ENCODE peak calls at places on chromosomes 1 and 21, in nine cellular contexts. C is cardiac fibroblast, H is pancreas, D is body of pancreas, U is adrenal gland, Z is AG09309, K is AG04450, R is tibial nerve, J is suprapubic skin. I is an unnamed sample.
A peak's percentile ranks its signal among the peaks of the same experiment; 100 is the strongest.

GRCh38 chr1:7454895-7455784 is 316.0 kb upstream of the VAMP3 start:
- DNase-seq in C (no peak), H (no peak), D (no peak), U (no peak), Z (no peak), K (no peak), R (no peak), J (no peak), I (no peak)

GRCh38 chr1:46747683-46748288 is 28.9 kb upstream of the EFCAB14 start:
- DNase-seq in C (peak; percentile 66), H (no peak), D (peak; percentile 41), U (peak; percentile 32), Z (no peak), K (peak; percentile 8), R (peak; percentile 78), J (no peak), I (peak; percentile 47)

GRCh38 chr1:61142726-61143500 is 60.6 kb downstream of the NFIA start:
- DNase-seq in C (no peak), H (no peak), D (peak; percentile 16), U (no peak), Z (no peak), K (no peak), R (no peak), J (no peak), I (no peak)

GRCh38 chr1:24157921-24158481 is 15.1 kb upstream of the IL22RA1 start:
- DNase-seq in C (no peak), H (no peak), D (no peak), U (no peak), Z (no peak), K (no peak), R (no peak), J (no peak), I (no peak)

GRCh38 chr1:27341525-27342252 is at the start of gene SYTL1:
- DNase-seq in C (peak; percentile 61), H (peak; percentile 78), D (peak; percentile 88), U (peak; percentile 58), Z (no peak), K (no peak), R (no peak), J (no peak), I (peak; percentile 68)

GRCh38 chr1:115312752-115313151 is 25.3 kb downstream of the NGF start:
- DNase-seq in C (no peak), H (no peak), D (no peak), U (no peak), Z (no peak), K (no peak), R (no peak), J (no peak), I (no peak)

GRCh38 chr1:65114312-65114711 is 33.7 kb upstream of the AK4 start:
- DNase-seq in C (no peak), H (no peak), D (no peak), U (no peak), Z (no peak), K (no peak), R (peak; percentile 4), J (no peak), I (no peak)

GRCh38 chr1:184789899-184790298 is 35.2 kb upstream of the EDEM3 start:
- DNase-seq in C (no peak), H (no peak), D (no peak), U (no peak), Z (no peak), K (no peak), R (no peak), J (no peak), I (no peak)

GRCh38 chr1:81937791-81938450 is 137.2 kb downstream of the ADGRL2 start:
- DNase-seq in C (peak; percentile 13), H (no peak), D (no peak), U (no peak), Z (no peak), K (no peak), R (no peak), J (no peak), I (no peak)

GRCh38 chr1:187689137-187689536 is 860.4 kb downstream of the PLA2G4A start:
- DNase-seq in C (peak; percentile 57), H (peak; percentile 54), D (peak; percentile 62), U (no peak), Z (no peak), K (peak; percentile 59), R (no peak), J (no peak), I (no peak)

GRCh38 chr21:44749116-44749758 is 37.9 kb upstream of the TSPEAR start:
- DNase-seq in C (no peak), H (no peak), D (no peak), U (no peak), Z (no peak), K (no peak), R (no peak), J (no peak), I (no peak)

DNA sequence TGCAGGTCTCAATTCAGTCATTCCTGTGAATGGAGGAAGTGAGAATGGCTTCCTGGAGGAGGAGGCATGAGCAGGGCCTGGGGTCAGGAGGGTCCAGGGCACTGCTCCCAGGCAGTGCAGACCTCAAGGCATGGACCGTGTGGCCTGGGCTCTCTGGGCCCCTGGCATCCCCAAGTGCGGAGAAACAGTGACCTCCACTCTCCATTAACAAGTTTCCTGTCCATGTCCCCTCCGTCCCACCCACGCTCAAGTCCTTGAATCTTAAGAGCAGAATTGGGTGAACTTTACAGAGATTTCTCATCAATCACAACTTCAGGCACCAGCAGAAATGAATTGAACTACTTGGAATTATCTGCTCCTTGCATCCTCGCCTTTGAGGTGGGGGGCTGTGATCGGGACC is 211.1 kb downstream of the NPHP4 start:
- DNase-seq in C (no peak), H (no peak), D (no peak), U (no peak), Z (no peak), K (no peak), R (no peak), J (no peak), I (no peak)
- H3K4me3 ChIP-seq in C (no peak overlapping the region), H (no peak overlapping the region), D (no peak overlapping the region), U (no peak overlapping the region), Z (no peak overlapping the region), K (no peak overlapping the region), R (no peak overlapping the region), J (no peak overlapping the region), I (no peak overlapping the region)

DNA sequence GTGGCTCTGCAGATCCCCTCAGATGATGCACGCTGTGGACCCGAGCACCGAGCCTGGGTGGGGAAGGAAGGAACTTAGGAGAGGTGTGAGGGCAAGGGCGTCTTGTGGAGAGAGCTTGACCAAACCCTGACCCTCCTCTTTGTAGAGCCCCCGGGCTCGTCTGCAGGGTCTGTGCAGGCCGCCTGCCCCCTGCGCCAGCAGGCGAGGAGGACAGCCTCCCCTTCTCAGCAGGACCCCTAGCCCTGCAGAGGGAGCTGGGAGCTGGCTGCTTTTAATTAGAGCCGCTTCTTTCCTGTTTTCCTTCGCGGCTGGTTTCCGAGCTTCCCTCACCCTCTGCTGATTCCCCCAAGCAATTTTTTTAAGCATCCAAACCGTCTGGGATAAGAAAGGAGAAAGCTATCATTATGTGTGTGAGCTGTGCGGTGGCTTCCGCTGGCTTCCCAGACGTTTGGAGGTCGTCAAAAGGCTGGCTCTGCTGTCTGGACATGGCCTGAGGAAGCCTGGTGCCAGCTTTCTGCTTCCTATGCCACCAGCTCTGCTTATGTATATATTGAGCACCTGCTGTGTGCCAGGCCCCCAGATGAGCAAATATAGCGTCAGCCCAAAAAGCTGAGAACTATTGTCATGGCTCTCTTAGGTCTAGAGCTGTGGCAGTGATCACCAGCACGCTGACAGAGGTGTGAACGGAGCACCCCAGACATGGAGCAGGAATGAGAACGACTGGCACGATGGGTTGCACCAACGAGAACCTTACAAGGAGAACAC is 160.2 kb upstream of the IRF2BP2 start:
- DNase-seq in C (no peak), H (no peak), D (no peak), U (no peak), Z (no peak), K (no peak), R (no peak), J (no peak), I (no peak)
- H3K4me3 ChIP-seq in C (no peak overlapping the region), H (no peak overlapping the region), D (no peak overlapping the region), U (no peak overlapping the region), Z (no peak overlapping the region), K (no peak overlapping the region), R (no peak overlapping the region), J (no peak overlapping the region), I (no peak overlapping the region)

GRCh38 chr1:201466492-201466891 is 2.5 kb downstream of the PHLDA3 start:
- DNase-seq in C (no peak), H (no peak), D (no peak), U (no peak), Z (no peak), K (no peak), R (no peak), J (no peak), I (no peak)
- H3K4me3 ChIP-seq in C (peak overlapping the region; percentile 86), H (no peak overlapping the region), D (no peak overlapping the region), U (no peak overlapping the region), Z (peak overlapping the region; percentile 86), K (peak overlapping the region; percentile 99), R (peak overlapping the region; percentile 81), J (peak overlapping the region; percentile 89), I (no peak overlapping the region)

DNA sequence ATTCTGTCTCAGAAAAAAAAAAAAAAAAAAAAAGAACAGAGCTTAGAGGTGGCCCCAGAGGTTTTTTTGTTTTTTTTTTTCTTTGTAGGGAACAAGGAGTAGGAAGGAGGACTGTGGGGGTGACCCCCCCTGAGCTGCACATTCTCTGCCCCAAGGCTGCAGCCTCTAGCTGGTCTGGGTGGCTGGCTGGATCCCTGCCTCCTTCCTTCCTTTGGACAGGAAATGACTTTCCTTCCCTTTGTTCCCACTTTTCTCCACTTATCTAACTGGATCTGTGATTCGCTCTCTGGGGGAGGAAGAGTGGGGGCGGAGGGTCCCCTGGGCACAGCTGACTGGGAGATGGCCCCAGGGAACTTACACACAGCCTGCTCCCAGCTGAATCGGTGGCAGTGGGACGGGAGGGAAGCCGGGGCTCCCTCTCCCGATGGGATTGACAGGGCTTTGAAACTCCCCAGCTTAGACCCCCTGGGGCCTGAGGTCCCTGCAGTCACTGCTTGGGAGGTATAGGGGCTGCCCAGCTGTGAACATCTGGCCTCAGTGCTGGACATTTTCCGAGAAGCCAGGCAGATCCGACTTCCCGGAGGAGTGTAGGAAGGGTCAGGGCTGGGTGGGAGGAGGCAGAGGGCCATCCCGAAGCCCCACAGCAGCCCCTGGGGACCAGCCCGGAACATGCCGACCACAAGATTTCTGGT is 2.1 kb downstream of the FBLIM1 start:
- DNase-seq in C (peak; percentile 84), H (peak; percentile 26), D (no peak), U (peak; percentile 61), Z (peak; percentile 39), K (peak; percentile 41), R (no peak), J (no peak), I (no peak)
- H3K4me3 ChIP-seq in C (peak overlapping the region; percentile 88), H (no peak overlapping the region), D (no peak overlapping the region), U (no peak overlapping the region), Z (peak overlapping the region; percentile 39), K (peak overlapping the region; percentile 84), R (peak overlapping the region; percentile 2), J (peak overlapping the region; percentile 62), I (no peak overlapping the region)